ENCODE peak calls at places on chromosome 13, in nine cellular contexts. V is stimulated activated CD4-positive, alpha-beta T cell treated with anti-CD3 and anti-CD28 coated beads, Interleukin-15, amount 100 ng/mL, for 48 hours; N is endodermal cell; X is hepatic stellate cell; G is amygdala; A is CD4-positive, alpha-beta T cell; K is AG04450; D is AG09309; H is breast epithelium. L is an unnamed sample.
A peak's percentile ranks its signal among the peaks of the same experiment; 100 is the strongest.

GRCh38 chr13:31160857-31161582 is 684 bp downstream of the HSPH1 start:
- DNase-seq in G (no peak), A (peak; percentile 37), X (peak; percentile 72), K (peak; percentile 33), H (no peak), N (peak; percentile 73), D (no peak), V (peak; percentile 50), L (no peak)

GRCh38 chr13:59038824-59039223 is 1124.9 kb downstream of the DIAPH3 start:
- DNase-seq in X (peak; percentile 1), A (no peak), H (no peak), V (no peak), K (no peak), N (no peak), G (no peak), D (no peak), L (no peak)

GRCh38 chr13:80341098-80341701 is at the start of gene SPRY2:
- DNase-seq in N (peak; percentile 97), X (peak; percentile 95), D (peak; percentile 86), V (no peak), G (peak; percentile 72), A (no peak), H (peak; percentile 88), K (peak; percentile 85), L (peak; percentile 88)

GRCh38 chr13:80141114-80141849 is 199.6 kb downstream of the SPRY2 start:
- DNase-seq in X (peak; percentile 60), K (peak; percentile 44), A (no peak), G (no peak), D (no peak), V (no peak), H (no peak), N (peak; percentile 57), L (no peak)

GRCh38 chr13:58960909-58961308 is 1202.8 kb downstream of the DIAPH3 start:
- DNase-seq in K (no peak), V (no peak), D (no peak), X (no peak), G (no peak), N (no peak), H (no peak), A (no peak), L (no peak)

GRCh38 chr13:112771877-112772538 is 82.2 kb downstream of the ATP11A start:
- DNase-seq in K (no peak), X (no peak), N (no peak), D (no peak), V (no peak), H (no peak), A (no peak), G (no peak), L (no peak)

GRCh38 chr13:83516781-83517180 is 365.5 kb downstream of the SLITRK1 start:
- DNase-seq in N (no peak), A (no peak), G (no peak), V (no peak), H (no peak), K (no peak), D (no peak), X (no peak), L (no peak)

GRCh38 chr13:36418022-36418805 is 14.1 kb upstream of the CCNA1 start:
- DNase-seq in N (peak; percentile 48), K (no peak), A (no peak), V (no peak), X (no peak), H (no peak), G (no peak), D (no peak), L (no peak)

GRCh38 chr13:79435549-79435948 is 29.5 kb upstream of the RBM26 start:
- DNase-seq in V (no peak), X (no peak), K (no peak), G (no peak), H (no peak), D (peak; percentile 67), A (no peak), N (no peak), L (no peak)

GRCh38 chr13:108948269-108948671 is 318.9 kb downstream of the MYO16 start:
- DNase-seq in N (no peak), V (no peak), K (no peak), G (no peak), H (no peak), D (no peak), X (no peak), A (no peak), L (no peak)

GRCh38 chr13:100648354-100648753 is 26.2 kb downstream of the TMTC4 start:
- DNase-seq in X (no peak), G (no peak), D (no peak), V (no peak), A (no peak), N (no peak), K (no peak), H (no peak), L (no peak)

GRCh38 chr13:41970918-41971317 is 10.0 kb upstream of the VWA8 start:
- DNase-seq in X (no peak), V (no peak), D (no peak), N (no peak), G (no peak), A (no peak), K (no peak), H (no peak), L (no peak)

GRCh38 chr13:94033830-94034642 is 445.4 kb downstream of the DCT start:
- DNase-seq in V (no peak), H (no peak), A (no peak), G (no peak), K (no peak), X (no peak), D (no peak), N (no peak), L (no peak)

GRCh38 chr13:114107686-114108081 is 24.7 kb downstream of the RASA3 start:
- DNase-seq in H (peak; percentile 36), D (no peak), N (peak; percentile 39), G (no peak), A (no peak), X (peak; percentile 78), V (no peak), K (peak; percentile 62), L (no peak)

GRCh38 chr13:77492982-77493381 is 42.5 kb upstream of the SCEL start:
- DNase-seq in N (no peak), X (no peak), D (no peak), G (no peak), K (no peak), H (no peak), V (no peak), A (no peak), L (no peak)

GRCh38 chr13:59601993-59602392 is 561.7 kb downstream of the DIAPH3 start:
- DNase-seq in K (no peak), N (no peak), G (no peak), A (no peak), X (no peak), H (no peak), D (no peak), V (no peak), L (no peak)

GRCh38 chr13:93776936-93777335 is 550.3 kb downstream of the GPC6 start:
- DNase-seq in H (no peak), X (peak; percentile 1), G (no peak), N (no peak), V (no peak), D (peak; percentile 18), A (no peak), K (peak; percentile 13), L (no peak)

GRCh38 chr13:52835071-52835793 is 13.2 kb downstream of the PCDH8 start:
- DNase-seq in A (no peak), K (no peak), H (no peak), V (no peak), N (peak; percentile 54), D (no peak), X (no peak), G (no peak), L (no peak)

GRCh38 chr13:20472531-20472930 is 53.1 kb downstream of the CRYL1 start:
- DNase-seq in N (no peak), K (no peak), H (no peak), D (no peak), V (no peak), X (no peak), A (no peak), G (no peak), L (no peak)

GRCh38 chr13:96958286-96958891 is 35.9 kb downstream of the OXGR1 start:
- DNase-seq in A (no peak), V (no peak), X (peak; percentile 7), D (no peak), K (no peak), H (no peak), G (no peak), N (no peak), L (no peak)

GRCh38 chr13:41577437-41577836 is 120.1 kb downstream of the RGCC start:
- DNase-seq in H (no peak), D (peak; percentile 37), K (no peak), A (no peak), G (no peak), V (no peak), X (no peak), N (no peak), L (no peak)

GRCh38 chr13:29975287-29975686 is 124.9 kb upstream of the UBL3 start:
- DNase-seq in X (no peak), H (no peak), V (no peak), A (no peak), G (no peak), D (no peak), K (no peak), N (no peak), L (no peak)

GRCh38 chr13:101763191-101763590 is 310.7 kb downstream of the ITGBL1 start:
- DNase-seq in V (no peak), X (no peak), A (no peak), N (no peak), G (no peak), K (no peak), D (no peak), H (no peak), L (no peak)

GRCh38 chr13:104571161-104571889 is 1505.1 kb upstream of the SLC10A2 start:
- DNase-seq in D (no peak), V (no peak), X (peak; percentile 1), K (peak; percentile 41), A (no peak), H (no peak), N (peak; percentile 91), G (no peak), L (no peak)

GRCh38 chr13:110560606-110561334 is 752 bp downstream of the RAB20 start:
- DNase-seq in H (no peak), G (no peak), K (no peak), X (peak; percentile 61), N (no peak), D (no peak), A (no peak), V (no peak), L (no peak)